ENCODE peak calls at places on chromosome 3, in five cellular contexts. Y is tibial nerve, J is body of pancreas, K is fibroblast of pulmonary artery, A is GM06990. V is an unnamed sample.

GRCh38 chr3:148911173-148911572 is 46.1 kb downstream of the CPA3 start:
- DNase-seq in Y (no peak), J (no peak), K (no peak), A (no peak), V (no peak)

GRCh38 chr3:35665390-35666055 is 26.2 kb downstream of the ARPP21 start:
- DNase-seq in Y (no peak), J (no peak), K (peak; percentile 17), A (no peak), V (no peak)

GRCh38 chr3:13022348-13023250 is 50.6 kb downstream of the IQSEC1 start:
- DNase-seq in Y (peak; percentile 53), J (peak; percentile 61), K (peak; percentile 85), A (peak; percentile 72), V (no peak)

GRCh38 chr3:126782554-126782953 is 78.5 kb downstream of the CHCHD6 start:
- DNase-seq in Y (no peak), J (peak; percentile 12), K (peak; percentile 82), A (no peak), V (peak; percentile 55)

GRCh38 chr3:63960048-63960711 is 48.0 kb upstream of the SCAANT1 start:
- DNase-seq in Y (no peak), J (peak; percentile 55), K (peak; percentile 77), A (no peak), V (peak; percentile 63)

GRCh38 chr3:98733778-98734281 is 29.3 kb upstream of the ST3GAL6 start:
- DNase-seq in Y (no peak), J (peak; percentile 12), K (peak; percentile 36), A (peak; percentile 23), V (peak; percentile 10)

GRCh38 chr3:17473761-17474160 is 268.7 kb downstream of the TBC1D5 start:
- DNase-seq in Y (no peak), J (no peak), K (peak; percentile 48), A (no peak), V (no peak)

GRCh38 chr3:43638594-43639447 is 17.0 kb upstream of the ANO10 start:
- DNase-seq in Y (no peak), J (peak; percentile 34), K (no peak), A (no peak), V (no peak)

GRCh38 chr3:152909180-152909883 is 74.4 kb downstream of the P2RY1 start:
- DNase-seq in Y (no peak), J (peak; percentile 10), K (peak; percentile 72), A (no peak), V (peak; percentile 19)

GRCh38 chr3:197372076-197372661 is 73.8 kb upstream of the DLG1 start:
- DNase-seq in Y (no peak), J (no peak), K (peak; percentile 80), A (no peak), V (peak; percentile 68)

GRCh38 chr3:38084969-38085942 is 46.2 kb downstream of the DLEC1 start:
- DNase-seq in Y (no peak), J (no peak), K (no peak), A (no peak), V (no peak)

GRCh38 chr3:47865192-47865591 is 62.3 kb downstream of the DHX30 start:
- DNase-seq in Y (no peak), J (no peak), K (peak; percentile 27), A (no peak), V (no peak)

GRCh38 chr3:128436214-128436613 is 30.5 kb downstream of the DNAJB8 start:
- DNase-seq in Y (no peak), J (no peak), K (no peak), A (no peak), V (no peak)

GRCh38 chr3:151856106-151856505 is 17.3 kb upstream of the SUCNR1 start:
- DNase-seq in Y (no peak), J (no peak), K (no peak), A (no peak), V (no peak)

GRCh38 chr3:4741404-4742307 is 237.6 kb upstream of the BHLHE40 start:
- DNase-seq in Y (peak; percentile 50), J (peak; percentile 93), K (peak; percentile 99), A (no peak), V (no peak)

GRCh38 chr3:143653493-143653892 is 194.8 kb downstream of the SLC9A9 start:
- DNase-seq in Y (no peak), J (no peak), K (no peak), A (no peak), V (no peak)

GRCh38 chr3:124772081-124772831 is 42.0 kb downstream of the UMPS start:
- DNase-seq in Y (no peak), J (peak; percentile 58), K (peak; percentile 74), A (no peak), V (peak; percentile 63)

GRCh38 chr3:152289708-152290107 is 21.0 kb downstream of the MBNL1 start:
- DNase-seq in Y (no peak), J (no peak), K (no peak), A (no peak), V (no peak)

GRCh38 chr3:139127101-139127500 is 82.4 kb upstream of the PRR23C start:
- DNase-seq in Y (no peak), J (no peak), K (peak; percentile 18), A (no peak), V (no peak)

GRCh38 chr3:138441256-138441655 is 6.8 kb downstream of the ESYT3 start:
- DNase-seq in Y (no peak), J (no peak), K (no peak), A (no peak), V (no peak)

GRCh38 chr3:122305818-122306621 is 19.0 kb upstream of the CSTA start:
- DNase-seq in Y (no peak), J (peak; percentile 69), K (no peak), A (no peak), V (peak; percentile 19)

GRCh38 chr3:122299872-122300460 is 25.1 kb upstream of the CSTA start:
- DNase-seq in Y (no peak), J (peak; percentile 43), K (peak; percentile 34), A (peak; percentile 30), V (peak; percentile 45)

GRCh38 chr3:122298239-122298638 is 26.8 kb upstream of the CSTA start:
- DNase-seq in Y (no peak), J (no peak), K (no peak), A (peak; percentile 65), V (no peak)

GRCh38 chr3:122299222-122299621 is 25.8 kb upstream of the CSTA start:
- DNase-seq in Y (no peak), J (no peak), K (no peak), A (peak; percentile 41), V (no peak)

GRCh38 chr3:122301063-122301462 is 24.0 kb upstream of the CSTA start:
- DNase-seq in Y (no peak), J (no peak), K (no peak), A (peak; percentile 44), V (no peak)
- TF ChIP-seq CTCF in Y (no peak), J (no peak), K (no peak), A (no peak), V (no peak)

GRCh38 chr3:169501777-169502320 is 161.7 kb downstream of the MECOM start:
- DNase-seq in Y (no peak), J (no peak), K (no peak), A (no peak), V (no peak)

GRCh38 chr3:169508426-169508825 is 155.1 kb downstream of the MECOM start:
- DNase-seq in Y (no peak), J (no peak), K (no peak), A (no peak), V (no peak)

GRCh38 chr3:169509359-169509758 is 154.2 kb downstream of the MECOM start:
- DNase-seq in Y (no peak), J (no peak), K (no peak), A (no peak), V (no peak)

GRCh38 chr3:169509780-169510179 is 153.7 kb downstream of the MECOM start:
- DNase-seq in Y (no peak), J (no peak), K (no peak), A (no peak), V (no peak)

DNA sequence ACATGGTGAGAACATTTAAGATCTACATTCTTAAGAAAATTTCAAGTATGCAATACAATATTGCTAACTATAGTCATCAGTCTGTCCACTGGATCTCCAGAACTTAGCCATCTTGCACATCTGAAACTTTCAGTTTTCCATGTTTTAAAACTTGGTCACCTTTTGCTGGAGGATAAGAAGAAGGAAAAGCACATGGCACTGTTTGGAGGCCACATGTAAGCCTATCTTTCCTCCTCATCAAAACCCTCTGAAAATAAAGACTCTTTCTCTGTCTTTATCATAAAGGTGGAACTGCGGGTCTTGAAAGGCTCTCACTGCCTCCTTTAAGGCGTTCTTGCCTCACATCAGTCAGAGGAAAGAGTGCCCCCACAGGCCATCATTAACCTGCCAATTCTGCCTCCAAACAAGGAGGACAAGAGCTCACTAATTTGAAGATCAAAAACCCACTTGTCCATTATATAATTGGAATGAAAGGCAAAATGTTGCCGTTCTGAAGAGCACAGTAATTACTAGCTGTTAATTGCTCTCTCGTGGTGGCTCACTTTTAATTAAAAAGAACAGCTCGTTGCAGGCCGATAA is 157.8 kb downstream of the MECOM start:
- DNase-seq in Y (no peak), J (no peak), K (no peak), A (no peak), V (no peak)
- TF ChIP-seq CTCF in Y (no peak), J (no peak), K (no peak), A (peak; percentile 27), V (peak; percentile 31)

DNA sequence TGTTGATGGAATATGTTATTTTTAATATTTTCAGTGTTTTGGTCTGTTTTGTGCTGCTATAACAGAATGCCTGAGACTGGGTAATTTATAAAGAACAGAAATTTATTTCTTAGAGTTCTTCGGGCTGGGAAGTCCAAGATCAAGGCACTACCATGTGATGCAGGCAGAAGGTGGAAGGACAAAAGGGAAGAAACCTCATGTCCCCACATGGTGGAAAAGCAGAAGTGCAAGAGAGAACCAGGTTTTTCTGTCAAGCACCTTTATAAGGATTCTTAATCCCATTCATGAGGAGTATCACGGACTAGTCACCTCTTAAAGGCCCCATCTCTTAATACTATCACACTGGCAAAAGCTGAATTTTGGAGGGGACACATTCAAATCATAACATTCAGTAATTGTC is 57.9 kb upstream of the EPHB3 start:
- DNase-seq in Y (no peak), J (no peak), K (no peak), A (no peak), V (no peak)
- TF ChIP-seq CTCF in Y (no peak), J (no peak), K (no peak), A (no peak), V (no peak)

DNA sequence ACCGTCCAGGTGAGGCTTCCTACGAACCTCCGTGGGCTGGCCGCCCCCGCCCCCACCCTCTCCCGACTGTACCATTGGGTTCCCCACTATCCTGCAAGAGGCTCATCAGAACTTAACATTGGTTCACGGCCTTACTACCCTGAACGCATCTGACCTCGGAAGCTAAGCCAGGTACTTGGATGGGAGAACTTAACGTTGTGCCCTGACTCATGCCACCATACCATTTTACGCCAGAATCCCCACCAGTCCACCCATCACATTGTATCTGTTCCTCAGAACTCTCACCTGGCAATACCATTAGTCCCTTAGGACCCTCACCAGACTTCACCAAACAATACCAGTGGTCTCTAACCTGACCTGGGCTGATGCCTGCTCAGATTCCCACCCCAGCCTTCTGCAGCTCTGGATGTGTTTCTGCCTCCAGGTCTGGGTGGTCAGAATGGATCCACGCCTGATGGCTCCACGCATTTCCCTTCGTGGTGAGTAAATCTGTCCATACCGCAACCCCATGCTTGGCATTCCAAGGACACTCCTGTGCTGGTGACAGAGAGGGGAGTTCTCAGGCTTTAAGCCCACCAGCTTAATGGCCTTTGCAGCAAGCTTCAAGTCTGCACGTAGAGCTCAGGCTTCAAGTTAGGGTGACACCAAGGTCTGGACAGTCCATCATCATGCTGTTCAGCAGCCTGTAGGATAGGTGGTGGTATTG is 562 bp downstream of the TCTA start:
- DNase-seq in Y (no peak), J (no peak), K (no peak), A (no peak), V (no peak)
- TF ChIP-seq CTCF in Y (no peak), J (no peak), K (no peak), A (no peak), V (no peak)